ENCODE peak calls at places on chromosomes 5 and 9, in nine cellular contexts. One of them, this sample, is unnamed.

GRCh38 chr5:111960466-111961215 is 203.6 kb upstream of the NREP start:
- DNase-seq in T47D: no peak
- DNase-seq in OCI-LY7: no peak
- DNase-seq in KG1: no peak
- DNase-seq in astrocyte: peak; percentile 59
- DNase-seq in retina: no peak
- DNase-seq in dermis microvascular lymphatic vessel endothelial cell: no peak
- DNase-seq in stimulated activated CD8-positive, alpha-beta memory T cell treated with anti-CD3 and anti-CD28 coated beads, Interleukin-7, amount 100 ng/mL, for 4 hours: no peak
- DNase-seq in pancreas: no peak
- DNase-seq in this sample: no peak

GRCh38 chr5:72949481-72949880 is 6.4 kb upstream of the FCHO2 start:
- DNase-seq in T47D: no peak
- DNase-seq in OCI-LY7: no peak
- DNase-seq in KG1: no peak
- DNase-seq in astrocyte: no peak
- DNase-seq in retina: no peak
- DNase-seq in dermis microvascular lymphatic vessel endothelial cell: no peak
- DNase-seq in stimulated activated CD8-positive, alpha-beta memory T cell treated with anti-CD3 and anti-CD28 coated beads, Interleukin-7, amount 100 ng/mL, for 4 hours: no peak
- DNase-seq in pancreas: no peak
- DNase-seq in this sample: no peak

GRCh38 chr9:128203842-128204551 is 818 bp downstream of the DNM1 start:
- DNase-seq in T47D: no peak
- DNase-seq in OCI-LY7: no peak
- DNase-seq in KG1: no peak
- DNase-seq in astrocyte: no peak
- DNase-seq in retina: peak; percentile 89
- DNase-seq in dermis microvascular lymphatic vessel endothelial cell: no peak
- DNase-seq in stimulated activated CD8-positive, alpha-beta memory T cell treated with anti-CD3 and anti-CD28 coated beads, Interleukin-7, amount 100 ng/mL, for 4 hours: no peak
- DNase-seq in pancreas: peak; percentile 76
- DNase-seq in this sample: peak; percentile 8

GRCh38 chr5:103375356-103375755 is 116.8 kb downstream of the MACIR start:
- DNase-seq in T47D: no peak
- DNase-seq in OCI-LY7: no peak
- DNase-seq in KG1: no peak
- DNase-seq in astrocyte: peak; percentile 79
- DNase-seq in retina: no peak
- DNase-seq in dermis microvascular lymphatic vessel endothelial cell: no peak
- DNase-seq in stimulated activated CD8-positive, alpha-beta memory T cell treated with anti-CD3 and anti-CD28 coated beads, Interleukin-7, amount 100 ng/mL, for 4 hours: no peak
- DNase-seq in pancreas: no peak
- DNase-seq in this sample: no peak

GRCh38 chr5:68924490-68925145 is 169.2 kb upstream of the SLC30A5 start:
- DNase-seq in T47D: no peak
- DNase-seq in OCI-LY7: no peak
- DNase-seq in KG1: no peak
- DNase-seq in astrocyte: peak; percentile 89
- DNase-seq in retina: no peak
- DNase-seq in dermis microvascular lymphatic vessel endothelial cell: no peak
- DNase-seq in stimulated activated CD8-positive, alpha-beta memory T cell treated with anti-CD3 and anti-CD28 coated beads, Interleukin-7, amount 100 ng/mL, for 4 hours: no peak
- DNase-seq in pancreas: no peak
- DNase-seq in this sample: no peak

GRCh38 chr5:159555084-159555483 is 224.8 kb upstream of the IL12B start:
- DNase-seq in T47D: no peak
- DNase-seq in OCI-LY7: no peak
- DNase-seq in KG1: no peak
- DNase-seq in astrocyte: no peak
- DNase-seq in retina: no peak
- DNase-seq in dermis microvascular lymphatic vessel endothelial cell: no peak
- DNase-seq in stimulated activated CD8-positive, alpha-beta memory T cell treated with anti-CD3 and anti-CD28 coated beads, Interleukin-7, amount 100 ng/mL, for 4 hours: no peak
- DNase-seq in pancreas: no peak
- DNase-seq in this sample: no peak

GRCh38 chr5:94759022-94759421 is 140.6 kb downstream of the SLF1 start:
- DNase-seq in T47D: no peak
- DNase-seq in OCI-LY7: no peak
- DNase-seq in KG1: no peak
- DNase-seq in astrocyte: no peak
- DNase-seq in retina: no peak
- DNase-seq in dermis microvascular lymphatic vessel endothelial cell: no peak
- DNase-seq in stimulated activated CD8-positive, alpha-beta memory T cell treated with anti-CD3 and anti-CD28 coated beads, Interleukin-7, amount 100 ng/mL, for 4 hours: no peak
- DNase-seq in pancreas: no peak
- DNase-seq in this sample: no peak

GRCh38 chr5:76689321-76690026 is 26.5 kb upstream of the F2R start:
- DNase-seq in T47D: no peak
- DNase-seq in OCI-LY7: no peak
- DNase-seq in KG1: no peak
- DNase-seq in astrocyte: peak; percentile 99
- DNase-seq in retina: no peak
- DNase-seq in dermis microvascular lymphatic vessel endothelial cell: no peak
- DNase-seq in stimulated activated CD8-positive, alpha-beta memory T cell treated with anti-CD3 and anti-CD28 coated beads, Interleukin-7, amount 100 ng/mL, for 4 hours: no peak
- DNase-seq in pancreas: no peak
- DNase-seq in this sample: no peak

GRCh38 chr5:15806613-15807012 is 306.6 kb downstream of the FBXL7 start:
- DNase-seq in T47D: no peak
- DNase-seq in OCI-LY7: no peak
- DNase-seq in KG1: no peak
- DNase-seq in astrocyte: no peak
- DNase-seq in retina: peak; percentile 1
- DNase-seq in dermis microvascular lymphatic vessel endothelial cell: no peak
- DNase-seq in stimulated activated CD8-positive, alpha-beta memory T cell treated with anti-CD3 and anti-CD28 coated beads, Interleukin-7, amount 100 ng/mL, for 4 hours: no peak
- DNase-seq in pancreas: no peak
- DNase-seq in this sample: no peak

GRCh38 chr5:116738270-116738947 is 163.8 kb upstream of the SEMA6A start:
- DNase-seq in T47D: no peak
- DNase-seq in OCI-LY7: no peak
- DNase-seq in KG1: no peak
- DNase-seq in astrocyte: no peak
- DNase-seq in retina: no peak
- DNase-seq in dermis microvascular lymphatic vessel endothelial cell: peak; percentile 50
- DNase-seq in stimulated activated CD8-positive, alpha-beta memory T cell treated with anti-CD3 and anti-CD28 coated beads, Interleukin-7, amount 100 ng/mL, for 4 hours: no peak
- DNase-seq in pancreas: no peak
- DNase-seq in this sample: no peak

GRCh38 chr9:76404401-76404800 is 10.2 kb upstream of the RFK start:
- DNase-seq in T47D: no peak
- DNase-seq in OCI-LY7: no peak
- DNase-seq in KG1: no peak
- DNase-seq in astrocyte: no peak
- DNase-seq in retina: no peak
- DNase-seq in dermis microvascular lymphatic vessel endothelial cell: no peak
- DNase-seq in stimulated activated CD8-positive, alpha-beta memory T cell treated with anti-CD3 and anti-CD28 coated beads, Interleukin-7, amount 100 ng/mL, for 4 hours: no peak
- DNase-seq in pancreas: no peak
- DNase-seq in this sample: no peak

GRCh38 chr5:95892784-95893354 is 68.8 kb downstream of the ELL2 start:
- DNase-seq in T47D: no peak
- DNase-seq in OCI-LY7: peak; percentile 14
- DNase-seq in KG1: no peak
- DNase-seq in astrocyte: no peak
- DNase-seq in retina: no peak
- DNase-seq in dermis microvascular lymphatic vessel endothelial cell: no peak
- DNase-seq in stimulated activated CD8-positive, alpha-beta memory T cell treated with anti-CD3 and anti-CD28 coated beads, Interleukin-7, amount 100 ng/mL, for 4 hours: no peak
- DNase-seq in pancreas: no peak
- DNase-seq in this sample: no peak

GRCh38 chr9:90204128-90204838 is 438.3 kb downstream of the DIRAS2 start:
- DNase-seq in T47D: no peak
- DNase-seq in OCI-LY7: no peak
- DNase-seq in KG1: no peak
- DNase-seq in astrocyte: no peak
- DNase-seq in retina: no peak
- DNase-seq in dermis microvascular lymphatic vessel endothelial cell: no peak
- DNase-seq in stimulated activated CD8-positive, alpha-beta memory T cell treated with anti-CD3 and anti-CD28 coated beads, Interleukin-7, amount 100 ng/mL, for 4 hours: no peak
- DNase-seq in pancreas: no peak
- DNase-seq in this sample: no peak

GRCh38 chr5:153402550-153402949 is 87.9 kb upstream of the GRIA1 start:
- DNase-seq in T47D: no peak
- DNase-seq in OCI-LY7: no peak
- DNase-seq in KG1: no peak
- DNase-seq in astrocyte: peak; percentile 61
- DNase-seq in retina: no peak
- DNase-seq in dermis microvascular lymphatic vessel endothelial cell: no peak
- DNase-seq in stimulated activated CD8-positive, alpha-beta memory T cell treated with anti-CD3 and anti-CD28 coated beads, Interleukin-7, amount 100 ng/mL, for 4 hours: no peak
- DNase-seq in pancreas: no peak
- DNase-seq in this sample: no peak